ENCODE peak calls at places on chromosomes 4 and X, in eight cellular contexts. B, G, N, J, L, K, Y and E are unnamed samples. For H3K36me3 and H3K27me3, the result is how much of the 10 kb centered on the place peaks cover.

GRCh38 chr4:101345271-101345595 is 2.1 kb downstream of the PPP3CA start:
- DNase-seq in J (no peak), K (peak), N (no peak), Y (no peak), B (no peak), L (no peak), G (no peak), E (no peak)

GRCh38 chr4:76485450-76485849 is 50.4 kb downstream of the SHROOM3 start:
- DNase-seq in G (no peak), N (no peak), Y (no peak), L (no peak), J (no peak), K (no peak), B (peak), E (peak)

GRCh38 chr4:129254126-129254525 is 158.2 kb downstream of the C4orf33 start:
- DNase-seq in J (no peak), N (no peak), G (no peak), L (no peak), Y (no peak), B (no peak), K (no peak), E (no peak)

GRCh38 chr4:48944659-48945290 is 38.2 kb upstream of the OCIAD2 start:
- DNase-seq in L (no peak), Y (no peak), B (peak), N (no peak), J (no peak), G (no peak), K (no peak), E (no peak)

GRCh38 chr4:173469622-173470021 is 60.4 kb downstream of the HAND2 start:
- DNase-seq in K (no peak), B (no peak), N (no peak), G (no peak), L (no peak), Y (no peak), J (no peak), E (no peak)

GRCh38 chr4:89410687-89411086 is 103.1 kb upstream of the GPRIN3 start:
- DNase-seq in N (no peak), G (no peak), B (peak), J (no peak), K (no peak), Y (no peak), L (no peak), E (no peak)

GRCh38 chr4:113683143-113683542 is 78.4 kb downstream of the CAMK2D start:
- DNase-seq in G (peak), K (peak), B (no peak), L (no peak), J (no peak), N (no peak), Y (no peak), E (no peak)

GRCh38 chrX:15761564-15762191 is 23.6 kb downstream of the CA5B start:
- DNase-seq in B (peak), J (no peak), L (no peak), N (no peak), G (no peak), K (no peak), Y (no peak), E (peak)

GRCh38 chr4:56828784-56829535 is 7.5 kb upstream of the SPINK2 start:
- DNase-seq in J (no peak), Y (no peak), K (peak), B (no peak), G (no peak), L (no peak), N (no peak), E (no peak)

GRCh38 chr4:17058506-17058905 is 160.1 kb upstream of the LDB2 start:
- DNase-seq in Y (peak), B (no peak), G (no peak), J (no peak), N (no peak), K (no peak), L (peak), E (no peak)

GRCh38 chr4:17662694-17663093 is 48.3 kb downstream of the MED28 start:
- DNase-seq in J (no peak), Y (no peak), L (no peak), K (no peak), B (no peak), N (no peak), G (no peak), E (no peak)

GRCh38 chr4:73381214-73381613 is 22.9 kb upstream of the ALB start:
- DNase-seq in J (no peak), Y (no peak), B (no peak), G (no peak), K (no peak), N (no peak), L (no peak), E (no peak)

GRCh38 chr4:18366762-18367358 is 345.3 kb upstream of the LCORL start:
- DNase-seq in J (no peak), L (no peak), K (peak), B (peak), G (no peak), Y (no peak), N (no peak), E (no peak)

GRCh38 chr4:41365726-41366125 is 109.0 kb downstream of the UCHL1 start:
- DNase-seq in G (no peak), B (no peak), Y (no peak), N (no peak), L (no peak), K (no peak), J (no peak), E (peak)

GRCh38 chr4:146522862-146523205 is 1.1 kb upstream of the SLC10A7 start:
- DNase-seq in N (no peak), L (no peak), J (no peak), B (peak), Y (no peak), G (no peak), K (no peak), E (no peak)

GRCh38 chr4:142544014-142544413 is 302.1 kb downstream of the INPP4B start:
- DNase-seq in G (no peak), N (no peak), B (no peak), K (no peak), Y (no peak), J (no peak), L (no peak), E (no peak)

GRCh38 chr4:128287159-128287870 is at the start of gene PGRMC2:
- DNase-seq in B (peak), G (no peak), L (no peak), Y (no peak), K (no peak), N (no peak), J (no peak), E (peak)

GRCh38 chrX:53713987-53714579 is 27.6 kb upstream of the HUWE1 start:
- DNase-seq in K (peak), L (no peak), J (no peak), B (no peak), N (no peak), G (no peak), Y (no peak), E (no peak)

GRCh38 chr4:187608001-187608421 is 387.6 kb upstream of the ZFP42 start:
- DNase-seq in Y (no peak), L (no peak), K (no peak), N (no peak), J (no peak), G (no peak), B (peak), E (no peak)

GRCh38 chrX:72470111-72470510 is 102.5 kb downstream of the HDAC8 start:
- DNase-seq in K (no peak), J (no peak), B (no peak), G (no peak), Y (no peak), L (no peak), N (no peak), E (no peak)

GRCh38 chrX:114581528-114582263 is 2.2 kb upstream of the HTR2C start:
- DNase-seq in B (peak), J (no peak), G (no peak), Y (no peak), L (no peak), N (peak), K (peak), E (peak)

GRCh38 chr4:3436798-3437581 is 4.8 kb upstream of the HGFAC start:
- DNase-seq in L (peak), Y (no peak), N (no peak), J (no peak), B (no peak), K (no peak), G (no peak), E (no peak)

GRCh38 chrX:96425204-96425603 is 259.4 kb upstream of the DIAPH2 start:
- DNase-seq in L (no peak), G (no peak), B (no peak), J (no peak), N (no peak), Y (no peak), K (no peak), E (no peak)

GRCh38 chr4:111963158-111963557 is 182.1 kb upstream of the FAM241A start:
- DNase-seq in K (no peak), G (no peak), L (no peak), Y (no peak), B (no peak), N (no peak), J (no peak), E (no peak)

GRCh38 chr4:68864438-68865177 is 48.8 kb downstream of the UGT2B10 start:
- DNase-seq in Y (no peak), N (no peak), G (no peak), L (no peak), J (no peak), K (no peak), B (no peak), E (no peak)

GRCh38 chrX:43655151-43655676 is 885 bp upstream of the MAOA start:
- DNase-seq in K (no peak), N (peak), J (peak), G (no peak), L (peak), B (peak), Y (peak), E (peak)

GRCh38 chr4:125911481-125911880 is 596.7 kb downstream of the FAT4 start:
- DNase-seq in Y (no peak), B (peak), N (no peak), G (no peak), J (no peak), K (no peak), L (no peak), E (no peak)

GRCh38 chr4:37503231-37503630 is 182.9 kb downstream of the RELL1 start:
- DNase-seq in Y (no peak), N (no peak), B (no peak), K (no peak), L (no peak), J (no peak), G (no peak), E (no peak)

GRCh38 chrX:104270916-104271512 is 16.3 kb upstream of the ESX1 start:
- DNase-seq in N (no peak), J (no peak), G (no peak), L (peak), K (no peak), Y (peak), B (peak), E (no peak)

GRCh38 chr4:68589790-68590189 is 13.7 kb upstream of the UGT2B17 start:
- DNase-seq in K (no peak), B (peak), Y (no peak), N (no peak), J (no peak), L (no peak), G (no peak), E (no peak)

GRCh38 chr4:30757357-30757756 is 37.2 kb downstream of the PCDH7 start:
- DNase-seq in K (no peak), G (no peak), B (no peak), N (no peak), Y (no peak), J (no peak), L (no peak), E (no peak)

GRCh38 chr4:11367371-11367770 is 61.3 kb downstream of the HS3ST1 start:
- DNase-seq in L (peak), Y (peak), J (no peak), K (no peak), G (no peak), N (no peak), B (peak), E (peak)

GRCh38 chrX:153297376-153297775 is 24.2 kb downstream of the PNMA6F start:
- DNase-seq in Y (no peak), L (no peak), B (no peak), J (no peak), K (no peak), G (no peak), N (no peak), E (no peak)

DNA sequence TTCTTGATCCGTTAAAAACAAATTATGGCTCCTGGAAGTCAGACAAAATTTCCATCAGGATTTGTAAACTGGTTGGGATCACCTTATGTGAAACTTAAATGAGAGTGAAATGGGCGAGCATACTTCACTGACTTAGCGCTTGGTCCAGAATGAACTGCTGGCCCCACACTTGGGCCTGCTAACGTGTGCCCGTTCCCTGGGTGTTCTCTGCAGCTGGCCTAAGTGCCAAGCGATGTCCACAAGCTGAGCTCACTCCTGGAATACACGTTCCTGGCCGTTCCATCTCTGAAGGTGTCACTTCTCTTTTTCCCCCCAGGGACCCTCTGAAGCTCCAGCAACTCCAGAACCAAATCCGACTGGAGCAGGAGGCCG is 132.7 kb downstream of the CBR4 start:
- DNase-seq in Y (no peak), B (no peak), K (no peak), J (no peak), L (no peak), G (no peak), N (no peak), E (no peak)
- H3K4me3 ChIP-seq in Y (no peak), B (no peak), K (no peak), J (peak), L (peak), G (no peak), N (no peak), E (peak)

GRCh38 chr4:82820689-82821088 is 22.1 kb upstream of the SCD5 start:
- DNase-seq in K (no peak), J (no peak), L (no peak), N (no peak), G (no peak), Y (no peak), B (no peak), E (no peak)

GRCh38 chr4:82818974-82819662 is 20.5 kb upstream of the SCD5 start:
- DNase-seq in Y (no peak), N (no peak), B (no peak), K (no peak), J (no peak), L (no peak), G (no peak), E (no peak)

GRCh38 chr4:82825425-82825824 is 26.8 kb upstream of the SCD5 start:
- DNase-seq in J (no peak), N (no peak), B (no peak), G (no peak), L (no peak), K (no peak), Y (no peak), E (no peak)

GRCh38 chr4:82823062-82823461 is 24.5 kb upstream of the SCD5 start:
- DNase-seq in Y (no peak), L (no peak), B (no peak), G (no peak), K (no peak), J (no peak), N (no peak), E (no peak)
- H3K36me3 ChIP-seq in Y (under half), L (half or more), B (under half), G (half or more), K (under half), J (half or more), N (under half), E (under half)

DNA sequence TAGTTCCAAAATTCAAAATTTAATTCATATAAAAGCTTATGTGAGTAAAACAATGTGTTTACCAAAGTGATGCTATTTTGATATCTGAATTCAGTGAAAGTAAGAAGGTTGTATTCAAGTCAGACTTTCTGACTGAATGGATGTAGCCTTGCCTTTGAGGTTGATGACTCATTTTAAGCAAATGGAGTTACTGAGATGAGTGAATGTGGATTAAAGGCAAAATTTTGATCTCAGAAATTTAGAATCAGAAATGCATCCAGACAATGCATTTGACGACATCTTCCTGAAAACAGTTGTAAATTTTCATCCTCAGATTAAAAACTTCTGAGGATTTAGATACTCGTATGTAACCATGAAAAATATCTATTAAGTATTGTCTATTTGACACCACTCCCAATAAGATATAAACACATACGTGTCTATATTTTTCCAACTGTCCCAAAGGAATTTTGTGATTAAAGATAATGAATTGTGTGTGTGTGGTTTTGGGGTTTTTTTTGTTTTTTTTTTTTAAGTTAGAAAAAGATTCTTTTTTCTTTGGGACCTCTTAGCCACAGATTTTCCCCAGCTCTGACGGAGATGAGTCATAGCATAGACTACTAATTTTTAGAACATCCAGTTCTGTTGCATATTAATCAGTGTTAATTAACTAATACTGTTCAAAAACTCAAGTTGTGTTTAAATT is 34.4 kb downstream of the NFKB1 start:
- DNase-seq in K (no peak), J (no peak), Y (no peak), B (no peak), N (no peak), G (no peak), L (no peak), E (no peak)
- H3K27me3 ChIP-seq in K (under half), J (under half), Y (under half), B (under half), N (under half), G (under half), L (under half), E (under half)

GRCh38 chrX:22278375-22278774 is 5.7 kb downstream of the CBLL2 start:
- DNase-seq in K (no peak), J (no peak), B (peak), Y (no peak), N (no peak), G (no peak), L (no peak), E (peak)
- H3K4me3 ChIP-seq in K (no peak), J (no peak), B (no peak), Y (no peak), N (no peak), G (no peak), L (no peak), E (no peak)

DNA sequence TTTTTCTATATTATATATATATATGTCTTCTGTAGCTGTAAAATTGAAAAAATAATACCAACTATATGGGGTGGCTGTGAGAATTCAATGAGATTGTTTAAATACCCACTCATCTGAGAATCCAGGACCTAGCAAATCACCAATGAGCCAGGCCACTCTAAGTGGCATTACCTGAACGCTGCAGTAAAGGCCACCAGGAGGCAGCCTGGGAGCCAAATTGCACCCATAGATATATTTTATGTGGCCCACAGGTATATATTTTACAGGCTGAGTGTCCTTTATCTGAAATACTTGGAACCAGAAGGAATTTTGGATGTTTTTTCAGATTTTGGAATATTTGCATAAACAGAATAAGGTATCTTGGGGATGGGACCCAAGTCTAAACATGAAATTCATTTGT is 58.2 kb upstream of the C4orf50 start:
- DNase-seq in G (no peak), K (no peak), N (no peak), Y (no peak), J (no peak), B (peak), L (no peak), E (peak)
- H3K36me3 ChIP-seq in G (under half), K (under half), N (under half), Y (under half), J (under half), B (under half), L (under half), E (under half)